ENCODE peak calls at places on chromosomes 5 and 9, in four cellular contexts. L, W, J and A are unnamed samples.

GRCh38 chr9:89519393-89519805 is 21.5 kb upstream of the SEMA4D start:
- DNase-seq in L (no peak), J (no peak), W (no peak), A (no peak)

GRCh38 chr9:74645007-74645639 is 148.0 kb downstream of the RORB start:
- DNase-seq in L (no peak), J (no peak), W (no peak), A (peak)

GRCh38 chr5:162473051-162473714 is 405.6 kb downstream of the GABRG2 start:
- DNase-seq in J (no peak), L (no peak), W (no peak), A (peak)

GRCh38 chr9:86679979-86680378 is 267.3 kb downstream of the GAS1 start:
- DNase-seq in L (no peak), W (no peak), J (no peak), A (no peak)

GRCh38 chr9:117737721-117738226 is 33.6 kb downstream of the TLR4 start:
- DNase-seq in J (no peak), L (no peak), W (peak), A (peak)

GRCh38 chr5:105283134-105283533 is 1720.5 kb upstream of the NUDT12 start:
- DNase-seq in W (no peak), L (no peak), J (no peak), A (no peak)

GRCh38 chr9:91555132-91555531 is 131.5 kb upstream of the NFIL3 start:
- DNase-seq in J (no peak), L (no peak), W (no peak), A (no peak)

GRCh38 chr5:2353871-2354440 is 397.5 kb downstream of the IRX2 start:
- DNase-seq in J (no peak), W (no peak), L (no peak), A (no peak)

GRCh38 chr5:80960531-80961375 is 590 bp downstream of the RASGRF2 start:
- DNase-seq in J (peak), W (peak), L (peak), A (peak)

GRCh38 chr5:85320495-85320894 is 935.8 kb upstream of the EDIL3 start:
- DNase-seq in W (no peak), J (no peak), L (no peak), A (no peak)

GRCh38 chr5:138230261-138230660 is 17.1 kb upstream of the CDC23 start:
- DNase-seq in W (no peak), L (peak), J (no peak), A (no peak)

GRCh38 chr5:68337235-68337634 is 121.7 kb downstream of the PIK3R1 start:
- DNase-seq in J (no peak), L (no peak), W (no peak), A (no peak)